ENCODE peak calls at places on chromosomes 11 and 22, in four cellular contexts. I is foreskin fibroblast, F is heart left ventricle, A is tibial nerve. B is an unnamed sample.

GRCh38 chr11:96168623-96169022 is 174.4 kb downstream of the MAML2 start:
- DNase-seq in I (peak), F (peak), A (peak), B (no peak)

GRCh38 chr11:20112291-20113146 is 47.8 kb downstream of the DBX1 start:
- DNase-seq in I (peak), F (peak), A (peak), B (no peak)

GRCh38 chr11:12668166-12668565 is 6.1 kb upstream of the TEAD1 start:
- DNase-seq in I (no peak), F (no peak), A (no peak), B (no peak)

GRCh38 chr11:121328213-121328966 is 35.8 kb downstream of the SC5D start:
- DNase-seq in I (no peak), F (no peak), A (no peak), B (peak)

GRCh38 chr11:44977493-44977984 is 26.9 kb upstream of the TP53I11 start:
- DNase-seq in I (no peak), F (no peak), A (no peak), B (no peak)

GRCh38 chr11:21615871-21616270 is 577.0 kb upstream of the ANO5 start:
- DNase-seq in I (no peak), F (no peak), A (no peak), B (no peak)

GRCh38 chr11:60950933-60951610 is 904 bp downstream of the SLC15A3 start:
- DNase-seq in I (no peak), F (no peak), A (no peak), B (no peak)

GRCh38 chr22:37400719-37401118 is 26.6 kb downstream of the ELFN2 start:
- DNase-seq in I (no peak), F (no peak), A (no peak), B (no peak)

GRCh38 chr22:49005557-49005956 is 822.1 kb downstream of the BRD1 start:
- DNase-seq in I (no peak), F (no peak), A (no peak), B (peak)

GRCh38 chr11:119803139-119803538 is 74.1 kb upstream of the NECTIN1 start:
- DNase-seq in I (no peak), F (no peak), A (no peak), B (no peak)

GRCh38 chr11:15725246-15725645 is 610.5 kb downstream of the INSC start:
- DNase-seq in I (no peak), F (no peak), A (no peak), B (no peak)

GRCh38 chr11:99020324-99021225 is at the start of gene CNTN5:
- DNase-seq in I (no peak), F (peak), A (peak), B (peak)

GRCh38 chr11:129747161-129747560 is 68.5 kb upstream of the TMEM45B start:
- DNase-seq in I (no peak), F (no peak), A (no peak), B (peak)

GRCh38 chr22:41052661-41053490 is 39.5 kb upstream of the EP300 start:
- DNase-seq in I (peak), F (no peak), A (no peak), B (no peak)

GRCh38 chr11:117171648-117172051 is 6.9 kb upstream of the SIDT2 start:
- DNase-seq in I (peak), F (no peak), A (no peak), B (no peak)

GRCh38 chr22:23715811-23716355 is 25.1 kb downstream of the RGL4 start:
- DNase-seq in I (no peak), F (no peak), A (no peak), B (no peak)

GRCh38 chr11:33329705-33330329 is 72.6 kb downstream of the HIPK3 start:
- DNase-seq in I (peak), F (peak), A (peak), B (no peak)

GRCh38 chr22:37330200-37331033 is 48.1 kb downstream of the CYTH4 start:
- DNase-seq in I (peak), F (no peak), A (no peak), B (no peak)

DNA sequence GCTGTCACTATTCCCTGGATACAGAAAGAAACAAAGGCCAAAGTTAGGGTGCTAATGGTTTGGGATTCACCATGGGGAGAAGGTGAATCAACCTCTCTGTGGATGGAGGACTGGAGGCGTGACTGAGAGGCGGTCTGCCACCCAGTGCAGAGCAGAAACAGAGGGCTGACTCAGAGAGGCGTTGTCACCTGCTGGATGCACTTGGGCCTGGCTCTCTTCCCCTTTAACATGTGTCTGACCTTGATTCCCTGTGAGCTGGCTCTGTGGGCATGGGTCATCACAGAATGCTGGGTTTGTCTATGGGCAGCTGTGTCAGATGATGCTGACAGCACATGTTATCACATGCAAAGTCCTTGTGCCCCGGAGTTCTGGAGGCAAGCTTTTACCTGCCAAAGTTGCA is 75.9 kb downstream of the LDLRAD3 start:
- DNase-seq in I (no peak), F (no peak), A (no peak), B (no peak)
- H3K4me3 ChIP-seq in I (no peak), F (no peak), A (no peak), B (no peak)

GRCh38 chr22:19723165-19723989 is at the start of gene GP1BB:
- DNase-seq in I (no peak), F (peak), A (no peak), B (no peak)
- H3K4me3 ChIP-seq in I (no peak), F (peak), A (peak), B (peak)

DNA sequence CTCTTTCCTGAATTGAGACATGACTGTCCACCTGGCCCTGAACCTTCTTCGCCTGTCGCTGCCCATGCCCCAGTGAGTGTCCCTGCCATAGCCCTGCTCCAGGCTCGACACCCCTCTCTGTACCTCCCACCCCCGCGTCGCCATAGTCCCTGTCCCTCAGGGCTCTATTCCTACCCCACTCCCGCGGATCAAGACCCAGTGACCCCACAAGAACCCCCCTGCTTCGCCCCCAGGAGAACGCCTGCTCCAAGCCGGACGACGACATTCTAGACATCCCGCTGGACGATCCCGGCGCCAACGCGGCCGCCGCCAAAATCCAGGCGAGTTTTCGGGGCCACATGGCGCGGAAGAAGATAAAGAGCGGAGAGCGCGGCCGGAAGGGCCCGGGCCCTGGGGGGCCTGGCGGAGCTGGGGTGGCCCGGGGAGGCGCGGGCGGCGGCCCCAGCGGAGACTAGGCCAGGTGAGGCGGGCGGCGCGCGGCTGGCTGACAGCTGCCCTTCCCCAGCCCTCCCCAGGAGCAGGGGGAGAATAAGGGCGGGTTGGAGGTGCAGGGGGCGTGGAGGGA is 5.6 kb downstream of the NRGN start:
- DNase-seq in I (no peak), F (no peak), A (no peak), B (no peak)
- H3K4me3 ChIP-seq in I (peak), F (no peak), A (no peak), B (peak)

GRCh38 chr11:10309163-10310093 is 4.6 kb downstream of the ADM start:
- DNase-seq in I (no peak), F (no peak), A (no peak), B (peak)
- H3K4me3 ChIP-seq in I (peak), F (no peak), A (no peak), B (peak)

DNA sequence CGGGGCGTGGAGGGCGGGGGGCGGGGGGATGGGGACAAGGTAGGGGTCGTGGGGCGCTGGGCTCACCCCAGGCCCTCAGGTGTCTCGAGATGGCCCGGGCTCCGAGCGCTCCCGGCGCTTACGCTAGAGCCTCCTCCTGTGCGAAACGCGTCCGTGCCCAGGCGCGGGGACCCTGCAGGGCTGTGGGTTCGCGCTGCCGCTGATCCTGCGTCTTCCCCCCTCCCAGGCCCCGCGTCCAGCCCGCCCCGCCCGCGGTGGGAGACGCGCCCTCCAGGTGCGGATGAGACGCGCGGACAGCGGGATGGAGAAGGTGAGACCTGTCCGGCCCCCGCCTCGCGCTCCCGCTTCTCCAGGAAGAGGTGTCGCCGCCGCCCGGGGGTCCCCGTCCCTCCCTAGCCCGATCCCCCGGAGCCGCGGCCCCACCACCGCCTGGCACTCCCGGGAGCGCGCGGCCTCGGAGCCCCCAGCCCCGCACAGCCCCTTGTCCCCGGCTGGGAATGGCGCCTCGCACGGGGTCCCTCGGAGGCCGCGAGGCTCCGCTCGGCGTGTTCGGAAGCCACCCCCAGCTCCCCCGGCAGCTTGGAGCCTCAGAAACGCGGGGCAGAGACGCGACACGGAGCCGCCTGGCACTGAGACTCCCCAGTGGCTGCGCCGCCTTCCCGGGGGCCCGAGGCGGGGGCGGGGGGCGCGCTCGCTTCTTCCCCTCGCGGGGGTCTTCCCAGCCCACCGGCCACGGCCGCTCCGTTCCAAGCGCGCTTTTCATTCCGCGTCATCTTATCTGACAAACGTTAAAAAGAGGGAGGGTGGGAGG is 27.6 kb upstream of the TOLLIP start:
- DNase-seq in I (no peak), F (no peak), A (peak), B (peak)
- H3K4me3 ChIP-seq in I (no peak), F (peak), A (peak), B (peak)

GRCh38 chr11:94599510-94599909 is 32.3 kb downstream of the PIWIL4 start:
- DNase-seq in I (no peak), F (peak), A (no peak), B (no peak)
- H3K4me3 ChIP-seq in I (no peak), F (no peak), A (no peak), B (no peak)

GRCh38 chr22:36257948-36258674 is 5.2 kb downstream of the APOL1 start:
- DNase-seq in I (no peak), F (no peak), A (no peak), B (no peak)
- H3K4me3 ChIP-seq in I (no peak), F (no peak), A (no peak), B (no peak)

DNA sequence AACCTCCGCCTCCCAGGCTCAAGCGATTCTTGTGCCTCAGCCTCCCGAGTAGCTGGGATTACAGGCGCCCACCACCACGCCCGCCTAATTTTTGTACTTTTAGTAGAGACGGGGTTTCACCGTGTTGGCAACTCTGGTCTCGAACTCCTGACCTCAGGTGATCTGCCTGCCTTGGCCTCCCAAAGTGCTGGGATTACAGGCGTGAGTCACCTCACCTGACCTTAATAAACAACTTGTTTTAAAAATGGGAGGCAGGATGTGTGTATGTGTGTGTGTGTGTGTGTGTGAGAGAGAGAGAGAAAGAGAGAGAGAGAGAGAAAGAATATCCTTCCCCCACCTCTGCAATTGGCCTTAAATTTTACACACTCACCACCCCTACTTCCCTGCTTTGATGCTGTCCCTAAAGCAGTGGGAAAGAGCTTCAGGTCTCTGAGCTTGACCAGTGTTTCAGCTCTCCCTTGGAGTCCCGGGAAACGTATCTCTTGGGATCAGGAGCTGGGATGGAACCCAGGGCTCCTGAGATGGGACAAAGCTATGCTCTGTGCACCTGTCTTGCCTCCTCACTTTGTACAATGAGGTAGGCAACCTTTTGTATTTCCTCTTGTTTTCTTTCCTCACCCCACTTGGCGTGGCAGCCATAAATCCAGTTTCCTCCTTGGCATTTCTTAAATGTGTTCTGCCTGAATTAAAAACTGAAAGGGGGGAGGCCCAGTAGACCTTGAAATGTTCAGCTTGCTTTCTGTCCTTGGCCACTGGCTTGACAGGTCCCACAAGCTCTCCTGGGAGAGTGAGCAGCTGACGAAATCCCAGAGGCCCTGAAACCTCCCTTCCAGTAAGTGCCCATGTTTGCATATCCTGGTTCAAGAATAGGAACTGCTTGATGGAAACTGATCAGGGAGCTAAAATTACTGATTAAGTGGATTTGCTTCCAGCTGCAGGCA is 17.8 kb upstream of the XBP1 start:
- DNase-seq in I (no peak), F (peak), A (no peak), B (no peak)
- H3K4me3 ChIP-seq in I (no peak), F (no peak), A (no peak), B (no peak)

GRCh38 chr11:67436459-67437081 is 912 bp downstream of the PTPRCAP start:
- DNase-seq in I (no peak), F (no peak), A (no peak), B (no peak)
- H3K4me3 ChIP-seq in I (no peak), F (no peak), A (peak), B (no peak)

B was measured in esophagus muscularis mucosa.